ENCODE peak calls at places on chromosomes 11 and 22, in four cellular contexts. L, X, I and E are unnamed samples. For H3K9me3, the result is how much of the 10 kb centered on the place peaks cover.

GRCh38 chr11:12685229-12685628 is 11.0 kb downstream of the TEAD1 start:
- DNase-seq in I (no peak), X (no peak), L (no peak), E (no peak)

GRCh38 chr11:122032317-122032716 is 83.7 kb downstream of the BLID start:
- DNase-seq in I (no peak), L (no peak), X (peak), E (peak)

GRCh38 chr22:38479096-38479840 is 11.4 kb downstream of the KDELR3 start:
- DNase-seq in L (no peak), I (no peak), X (no peak), E (no peak)

GRCh38 chr11:5252280-5253265 is 2.0 kb downstream of the HBG2 start:
- DNase-seq in I (no peak), X (no peak), L (no peak), E (no peak)

GRCh38 chr11:119218141-119218878 is 12.2 kb downstream of the CBL start:
- DNase-seq in I (no peak), X (no peak), L (peak), E (no peak)

GRCh38 chr11:10438451-10438850 is 16.6 kb upstream of the AMPD3 start:
- DNase-seq in X (no peak), I (no peak), L (no peak), E (no peak)

GRCh38 chr11:95924414-95924760 is 480 bp upstream of the MTMR2 start:
- DNase-seq in L (no peak), X (no peak), I (no peak), E (no peak)

GRCh38 chr11:13942908-13943505 is 19.5 kb upstream of the SPON1 start:
- DNase-seq in I (no peak), X (no peak), L (peak), E (no peak)

GRCh38 chr22:30423959-30424380 is 1.6 kb upstream of the MTFP1 start:
- DNase-seq in L (peak), X (peak), I (peak), E (peak)

GRCh38 chr11:1855886-1856265 is 3.0 kb downstream of the LSP1 start:
- DNase-seq in I (no peak), X (no peak), L (no peak), E (no peak)

GRCh38 chr22:22463855-22464540 is 44.5 kb downstream of the ZNF280B start:
- DNase-seq in L (peak), X (peak), I (peak), E (peak)

GRCh38 chr11:33716236-33716635 is 15.6 kb upstream of the C11orf91 start:
- DNase-seq in X (no peak), I (no peak), L (no peak), E (no peak)

GRCh38 chr11:7501251-7501650 is 12.5 kb upstream of the PPFIBP2 start:
- DNase-seq in L (no peak), I (no peak), X (no peak), E (no peak)

GRCh38 chr22:40289991-40290459 is 56.3 kb upstream of the ADSL start:
- DNase-seq in I (no peak), L (no peak), X (no peak), E (no peak)

GRCh38 chr11:1157645-1158591 is at the start of gene MUC5AC:
- DNase-seq in I (no peak), X (no peak), L (no peak), E (peak)

GRCh38 chr11:2418961-2419360 is 18.4 kb downstream of the TSSC4 start:
- DNase-seq in I (no peak), X (no peak), L (no peak), E (no peak)

GRCh38 chr11:1348748-1349073 is 39.3 kb upstream of the TOLLIP start:
- DNase-seq in X (no peak), L (no peak), I (no peak), E (no peak)

GRCh38 chr11:70615036-70615875 is 216.9 kb downstream of the CTTN start:
- DNase-seq in I (no peak), L (no peak), X (no peak), E (no peak)

GRCh38 chr22:18005201-18005926 is 19.0 kb downstream of the MICAL3 start:
- DNase-seq in L (no peak), I (no peak), X (no peak), E (peak)

GRCh38 chr11:95732930-95733602 is 56.5 kb downstream of the FAM76B start:
- DNase-seq in L (no peak), X (no peak), I (no peak), E (no peak)

GRCh38 chr11:19101803-19102520 is 15.0 kb upstream of the ZDHHC13 start:
- DNase-seq in X (no peak), I (no peak), L (no peak), E (no peak)

GRCh38 chr11:26649884-26650283 is 72.0 kb downstream of the SLC5A12 start:
- DNase-seq in X (peak), L (peak), I (peak), E (peak)

GRCh38 chr11:117039897-117040296 is 58.3 kb downstream of the SIK3 start:
- DNase-seq in L (no peak), I (no peak), X (no peak), E (no peak)

GRCh38 chr11:17148536-17148935 is 59.2 kb downstream of the PIK3C2A start:
- DNase-seq in I (no peak), L (no peak), X (no peak), E (no peak)

GRCh38 chr11:48063424-48063978 is 83.1 kb downstream of the PTPRJ start:
- DNase-seq in I (no peak), X (peak), L (peak), E (no peak)

GRCh38 chr11:61090982-61091372 is 11.3 kb upstream of the CD5 start:
- DNase-seq in L (no peak), X (no peak), I (no peak), E (no peak)

GRCh38 chr11:61091373-61092279 is 10.7 kb upstream of the CD5 start:
- DNase-seq in I (no peak), X (no peak), L (no peak), E (no peak)

GRCh38 chr11:61092908-61093763 is 9.2 kb upstream of the CD5 start:
- DNase-seq in I (no peak), X (no peak), L (no peak), E (no peak)

GRCh38 chr11:61090521-61090920 is 11.8 kb upstream of the CD5 start:
- DNase-seq in X (no peak), I (no peak), L (no peak), E (no peak)

DNA sequence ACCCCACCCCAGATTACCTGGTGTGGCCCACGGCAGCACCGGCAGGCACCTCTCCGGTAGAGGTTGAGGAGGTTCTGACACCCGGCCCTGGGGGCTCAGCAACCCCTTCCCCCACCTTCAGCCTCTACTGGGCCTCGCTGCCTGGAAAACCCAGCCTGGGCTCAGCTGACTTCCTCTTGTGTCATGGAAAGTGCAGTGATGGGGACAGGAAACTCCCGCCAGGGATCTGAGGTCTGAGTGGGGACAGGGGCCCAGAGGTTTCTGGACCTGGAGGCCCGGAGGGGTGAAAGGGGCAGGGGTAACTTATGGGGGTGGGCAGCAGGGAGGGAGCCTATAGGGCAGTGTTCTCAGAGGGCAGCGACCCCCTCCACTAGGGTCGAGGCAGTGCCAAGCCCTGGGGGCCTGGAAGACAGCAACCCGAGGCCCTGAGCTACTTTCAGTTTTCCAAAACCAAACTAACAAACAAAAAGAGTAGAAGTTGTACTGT is 10.0 kb upstream of the CD5 start:
- DNase-seq in X (no peak), I (no peak), L (no peak), E (no peak)
- TF ChIP-seq POLR2A in X (no peak), I (no peak), L (no peak), E (no peak)

GRCh38 chr11:114618139-114618538 is 22.6 kb upstream of the NXPE4 start:
- DNase-seq in L (no peak), X (no peak), I (no peak), E (no peak)

GRCh38 chr11:114614127-114614720 is 18.6 kb upstream of the NXPE4 start:
- DNase-seq in X (no peak), I (no peak), L (no peak), E (no peak)

GRCh38 chr11:114617157-114618124 is 21.9 kb upstream of the NXPE4 start:
- DNase-seq in X (no peak), L (no peak), I (no peak), E (no peak)

GRCh38 chr11:114615448-114616361 is 20.1 kb upstream of the NXPE4 start:
- DNase-seq in L (no peak), X (no peak), I (no peak), E (no peak)

DNA sequence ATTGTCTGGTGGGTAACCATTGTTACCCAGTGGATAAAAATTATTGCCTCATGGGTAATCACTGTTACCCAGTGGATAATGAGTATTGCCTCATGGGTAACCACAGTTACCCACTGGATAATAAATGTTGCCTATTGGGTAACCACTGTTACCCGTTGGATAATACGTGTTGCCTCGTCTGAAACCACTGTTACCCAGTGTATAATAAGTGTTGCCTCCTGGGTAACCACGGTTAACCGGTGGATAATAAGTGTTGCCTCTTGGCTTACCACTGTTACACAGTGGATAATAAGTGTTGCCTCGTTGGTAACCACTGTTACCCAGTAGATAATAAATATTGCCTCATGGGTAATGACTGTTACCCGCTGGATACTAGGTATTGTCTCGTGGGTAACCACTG is 20.9 kb upstream of the NXPE4 start:
- DNase-seq in I (no peak), L (no peak), X (no peak), E (no peak)
- H3K9me3 ChIP-seq in I (under half), L (under half), X (under half), E (under half)

DNA sequence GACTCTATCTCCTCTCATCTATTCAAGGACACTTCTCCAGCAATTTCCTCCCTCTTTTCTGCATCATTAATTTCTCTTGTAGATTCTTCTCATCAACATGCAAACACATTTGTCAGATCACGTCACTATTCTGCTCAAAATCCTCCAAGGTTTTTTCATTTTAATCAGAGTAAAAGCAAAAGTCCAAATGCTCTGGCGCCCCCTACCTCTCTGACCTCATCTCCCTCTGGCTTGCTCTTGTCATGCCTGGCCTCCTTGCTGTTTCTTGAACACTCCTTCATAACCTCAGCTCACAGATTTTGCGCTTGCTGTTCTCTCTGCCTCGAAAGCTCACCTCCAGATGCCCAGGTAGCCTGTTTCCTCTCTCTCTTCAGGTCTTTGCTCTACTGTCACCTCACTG is 22.4 kb downstream of the RTCB start:
- DNase-seq in I (no peak), L (no peak), X (no peak), E (peak)
- TF ChIP-seq CTCF in I (peak), L (peak), X (no peak), E (no peak)

DNA sequence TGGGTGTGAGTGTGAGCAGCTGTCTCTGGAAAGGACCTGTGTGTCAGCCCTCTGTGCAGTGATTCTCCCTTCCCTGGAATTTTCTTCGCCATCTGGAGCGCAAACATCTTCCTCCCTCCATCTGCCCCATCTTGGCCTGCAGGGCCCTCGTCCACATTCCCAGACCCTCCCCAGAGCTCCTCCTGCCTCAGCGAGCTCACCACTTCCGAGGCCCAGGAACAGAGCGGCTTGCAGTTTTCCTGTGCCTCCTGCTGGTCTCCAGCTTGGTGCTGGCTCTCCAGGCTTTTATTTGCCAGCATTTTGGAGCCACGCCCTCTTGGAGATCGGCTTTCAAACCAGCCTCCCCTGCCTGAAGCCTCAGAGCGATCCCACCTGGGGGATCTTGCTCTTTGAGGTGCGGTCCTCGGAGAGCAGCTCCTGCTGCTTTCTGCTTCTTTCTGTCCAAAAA is at the start of gene GPHA2:
- DNase-seq in I (peak), L (no peak), X (no peak), E (no peak)
- TF ChIP-seq POLR2A in I (peak), L (no peak), X (no peak), E (no peak)

GRCh38 chr22:49364398-49364797 is 463.3 kb downstream of the BRD1 start:
- DNase-seq in X (no peak), I (no peak), L (no peak), E (no peak)

GRCh38 chr22:49365191-49365837 is 462.4 kb downstream of the BRD1 start:
- DNase-seq in L (no peak), X (no peak), I (no peak), E (no peak)

GRCh38 chr22:49366437-49366836 is 461.2 kb downstream of the BRD1 start:
- DNase-seq in X (no peak), I (peak), L (no peak), E (no peak)

GRCh38 chr22:49367016-49367697 is 460.5 kb downstream of the BRD1 start:
- DNase-seq in I (peak), L (no peak), X (no peak), E (no peak)

GRCh38 chr22:49365910-49366309 is 461.8 kb downstream of the BRD1 start:
- DNase-seq in L (no peak), X (no peak), I (no peak), E (no peak)
- H3K9me3 ChIP-seq in L (under half), X (under half), I (under half), E (under half)

GRCh38 chr11:66006134-66006890 is 4.0 kb downstream of the BANF1 start:
- DNase-seq in X (no peak), I (no peak), L (no peak), E (no peak)

GRCh38 chr11:66004186-66004585 is 1.9 kb downstream of the BANF1 start:
- DNase-seq in L (no peak), X (no peak), I (no peak), E (no peak)

GRCh38 chr11:66003291-66003690 is 988 bp downstream of the BANF1 start:
- DNase-seq in L (no peak), X (no peak), I (no peak), E (no peak)

GRCh38 chr11:66001941-66002647 is at the start of the genes BANF1 and EIF1AD:
- DNase-seq in X (peak), I (peak), L (peak), E (peak)

DNA sequence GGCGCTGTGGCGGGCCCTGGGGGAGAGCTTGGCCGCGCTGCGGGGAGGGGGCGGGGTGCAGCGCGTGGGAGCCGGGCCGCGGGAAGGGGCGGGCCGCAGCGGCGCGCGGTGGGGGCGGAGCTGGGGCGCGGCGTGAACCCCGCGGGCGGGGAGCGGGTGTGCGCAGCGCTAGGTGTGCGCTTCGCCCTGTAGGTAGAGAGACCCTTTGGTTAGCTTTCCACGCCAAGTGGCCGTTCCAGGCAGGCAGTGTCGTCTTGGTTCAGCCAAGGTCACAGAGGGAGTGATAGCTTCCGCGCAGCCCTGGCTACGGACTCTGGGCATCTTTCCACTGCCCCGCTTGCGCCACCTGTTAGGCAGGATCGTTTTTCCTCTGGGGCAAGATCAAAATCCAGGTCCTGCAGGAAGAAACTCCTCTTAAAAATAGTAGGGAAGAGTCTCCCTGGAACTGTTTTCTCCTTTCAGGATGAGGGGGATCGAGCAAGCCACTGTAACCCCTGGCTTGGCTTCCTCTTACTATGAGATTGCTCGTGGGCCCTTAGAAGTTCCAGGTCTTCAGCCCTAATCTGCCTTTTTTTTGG is 434 bp downstream of the BANF1 start:
- DNase-seq in X (peak), L (no peak), I (peak), E (peak)
- TF ChIP-seq CTCF in X (peak), L (peak), I (peak), E (no peak)